ENCODE peak calls at places on chromosomes 12 and 14, in nine cellular contexts. F, I, W, G, M, T, A, Q and U are unnamed samples.

GRCh38 chr12:80813820-80814219 is 97.1 kb downstream of the MYF5 start:
- DNase-seq in F (no peak), I (no peak), W (no peak), G (no peak), M (no peak), T (no peak), A (no peak), Q (no peak), U (no peak)

GRCh38 chr14:90426031-90426540 is 29.3 kb downstream of the CALM1 start:
- DNase-seq in F (no peak), I (no peak), W (no peak), G (no peak), M (no peak), T (no peak), A (no peak), Q (no peak), U (no peak)

GRCh38 chr12:38919191-38919590 is 13.8 kb upstream of the CPNE8 start:
- DNase-seq in F (no peak), I (peak; percentile 24), W (no peak), G (no peak), M (no peak), T (no peak), A (no peak), Q (no peak), U (peak; percentile 77)

GRCh38 chr14:50084666-50085065 is 31.7 kb downstream of the VCPKMT start:
- DNase-seq in F (no peak), I (no peak), W (no peak), G (no peak), M (no peak), T (no peak), A (no peak), Q (no peak), U (no peak)

GRCh38 chr12:69044887-69045286 is 111.9 kb upstream of the CPM start:
- DNase-seq in F (no peak), I (no peak), W (no peak), G (no peak), M (no peak), T (no peak), A (no peak), Q (no peak), U (no peak)

GRCh38 chr12:128163096-128163495 is 103.9 kb upstream of the TMEM132C start:
- DNase-seq in F (no peak), I (no peak), W (no peak), G (no peak), M (no peak), T (no peak), A (no peak), Q (no peak), U (no peak)

GRCh38 chr12:110733857-110734373 is 8.8 kb downstream of the PPP1CC start:
- DNase-seq in F (no peak), I (no peak), W (no peak), G (no peak), M (no peak), T (no peak), A (no peak), Q (no peak), U (no peak)

GRCh38 chr14:58746261-58746660 is 108.5 kb downstream of the DACT1 start:
- DNase-seq in F (peak; percentile 69), I (peak; percentile 94), W (peak; percentile 43), G (peak; percentile 47), M (no peak), T (peak; percentile 75), A (no peak), Q (no peak), U (peak; percentile 100)

GRCh38 chr14:85252011-85252410 is 277.9 kb upstream of the FLRT2 start:
- DNase-seq in F (no peak), I (peak; percentile 72), W (no peak), G (no peak), M (no peak), T (peak; percentile 49), A (no peak), Q (no peak), U (peak; percentile 83)

GRCh38 chr14:100664841-100665425 is 61.8 kb upstream of the DLK1 start:
- DNase-seq in F (no peak), I (peak; percentile 55), W (peak; percentile 48), G (no peak), M (no peak), T (no peak), A (no peak), Q (no peak), U (no peak)

GRCh38 chr12:66367015-66367667 is 64.8 kb downstream of the HELB start:
- DNase-seq in F (no peak), I (no peak), W (no peak), G (no peak), M (no peak), T (no peak), A (no peak), Q (no peak), U (no peak)

GRCh38 chr12:72574138-72574537 is 302.0 kb downstream of the TRHDE start:
- DNase-seq in F (no peak), I (no peak), W (no peak), G (no peak), M (no peak), T (no peak), A (no peak), Q (no peak), U (peak; percentile 40)

GRCh38 chr14:88164906-88165534 is 158.0 kb downstream of the KCNK10 start:
- DNase-seq in F (no peak), I (peak; percentile 1), W (no peak), G (no peak), M (no peak), T (no peak), A (no peak), Q (no peak), U (no peak)

GRCh38 chr14:104991896-104992230 is 6.3 kb downstream of the CLBA1 start:
- DNase-seq in F (no peak), I (no peak), W (no peak), G (no peak), M (no peak), T (no peak), A (no peak), Q (no peak), U (no peak)

GRCh38 chr12:79822475-79822874 is 112.4 kb downstream of the PPP1R12A start:
- DNase-seq in F (no peak), I (no peak), W (no peak), G (no peak), M (no peak), T (no peak), A (no peak), Q (no peak), U (no peak)

GRCh38 chr12:68178774-68179439 is 19.4 kb upstream of the IFNG start:
- DNase-seq in F (no peak), I (no peak), W (no peak), G (no peak), M (no peak), T (no peak), A (no peak), Q (no peak), U (no peak)

GRCh38 chr12:52195065-52195730 is 3.4 kb upstream of the KRT80 start:
- DNase-seq in F (no peak), I (peak; percentile 75), W (peak; percentile 49), G (no peak), M (no peak), T (peak; percentile 67), A (no peak), Q (no peak), U (peak; percentile 44)

GRCh38 chr14:35140718-35141581 is 18.6 kb downstream of the PRORP start:
- DNase-seq in F (no peak), I (peak; percentile 15), W (no peak), G (no peak), M (peak; percentile 59), T (no peak), A (peak; percentile 45), Q (no peak), U (peak; percentile 61)

GRCh38 chr12:116598341-116599284 is 39.4 kb downstream of the MAP1LC3B2 start:
- DNase-seq in F (no peak), I (no peak), W (peak; percentile 50), G (no peak), M (no peak), T (no peak), A (no peak), Q (no peak), U (peak; percentile 16)

GRCh38 chr12:93128332-93128707 is 199.2 kb upstream of the EEA1 start:
- DNase-seq in F (no peak), I (no peak), W (no peak), G (no peak), M (no peak), T (no peak), A (no peak), Q (no peak), U (no peak)

GRCh38 chr12:88578274-88578673 is 2.0 kb downstream of the KITLG start:
- DNase-seq in F (no peak), I (peak; percentile 53), W (no peak), G (no peak), M (no peak), T (no peak), A (no peak), Q (no peak), U (peak; percentile 58)

GRCh38 chr12:118302053-118302452 is 70.7 kb downstream of the TAOK3 start:
- DNase-seq in F (no peak), I (peak; percentile 41), W (no peak), G (no peak), M (no peak), T (peak; percentile 97), A (no peak), Q (no peak), U (peak; percentile 99)

GRCh38 chr14:22570132-22570949 is 18.7 kb downstream of the DAD1 start:
- DNase-seq in F (peak; percentile 79), I (peak; percentile 63), W (peak; percentile 92), G (peak; percentile 78), M (peak; percentile 98), T (peak; percentile 70), A (peak; percentile 71), Q (peak; percentile 90), U (peak; percentile 92)
- H3K4me2 ChIP-seq in F (no peak overlapping the region), I (no peak overlapping the region), W (no peak overlapping the region), G (peak overlapping the region; percentile 4), M (peak overlapping the region; percentile 76), T (no peak overlapping the region), A (no peak overlapping the region), Q (no peak overlapping the region), U (no peak overlapping the region)

GRCh38 chr14:33849455-33849801 is 101.4 kb downstream of the EGLN3 start:
- DNase-seq in F (no peak), I (no peak), W (no peak), G (no peak), M (no peak), T (no peak), A (no peak), Q (no peak), U (no peak)
- TF ChIP-seq CTCF in F (no peak), I (no peak), W (no peak), G (no peak), M (peak; percentile 4), T (peak; percentile 35), A (no peak), Q (no peak), U (peak; percentile 7)

GRCh38 chr12:42696424-42697149 is 107.0 kb upstream of the PRICKLE1 start:
- DNase-seq in F (no peak), I (peak; percentile 89), W (peak; percentile 27), G (no peak), M (no peak), T (no peak), A (no peak), Q (no peak), U (no peak)
- H3K4me2 ChIP-seq in F (no peak overlapping the region), I (peak overlapping the region; percentile 23), W (no peak overlapping the region), G (no peak overlapping the region), M (no peak overlapping the region), T (no peak overlapping the region), A (no peak overlapping the region), Q (no peak overlapping the region), U (no peak overlapping the region)

DNA sequence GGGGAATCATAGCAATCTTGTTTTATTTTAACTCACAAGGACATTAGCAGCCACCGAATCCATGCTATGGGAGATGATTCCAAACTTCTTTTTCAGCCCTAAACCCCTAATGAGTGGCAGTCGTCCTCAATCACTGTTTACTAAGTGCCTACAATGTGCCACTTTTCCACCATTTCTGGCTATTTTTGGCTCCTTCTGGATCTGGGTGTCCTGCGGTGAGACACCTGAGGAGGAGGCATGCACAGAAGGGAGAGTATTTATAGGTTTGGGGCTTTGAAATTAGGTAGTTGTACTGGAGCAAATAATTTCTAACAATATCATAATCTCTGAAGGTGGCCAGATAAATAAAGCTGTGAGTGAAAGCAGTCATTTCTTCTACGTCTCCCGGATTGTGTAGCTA is 1125.6 kb downstream of the BCL11B start:
- DNase-seq in F (no peak), I (no peak), W (no peak), G (no peak), M (no peak), T (no peak), A (no peak), Q (no peak), U (no peak)
- TF ChIP-seq CTCF in F (no peak), I (no peak), W (no peak), G (no peak), M (no peak), T (no peak), A (no peak), Q (no peak), U (no peak)